ENCODE peak calls at places on chromosomes 3 and 15, in five cellular contexts. R, F, J, Y and D are unnamed samples.

GRCh38 chr3:32910954-32911353 is 40.5 kb upstream of the CCR4 start:
- DNase-seq in R (no peak), F (no peak), J (no peak), Y (no peak), D (no peak)

GRCh38 chr15:34301058-34301457 is 36.5 kb downstream of the SLC12A6 start:
- DNase-seq in R (no peak), F (no peak), J (no peak), Y (no peak), D (no peak)

GRCh38 chr3:99614768-99615167 is 23.6 kb upstream of the COL8A1 start:
- DNase-seq in R (no peak), F (no peak), J (no peak), Y (no peak), D (no peak)

GRCh38 chr3:52827441-52827840 is 3.0 kb downstream of the ITIH4 start:
- DNase-seq in R (no peak), F (no peak), J (no peak), Y (no peak), D (no peak)

GRCh38 chr3:127206154-127206553 is 13.2 kb downstream of the PRR23E start:
- DNase-seq in R (no peak), F (no peak), J (no peak), Y (no peak), D (peak; percentile 20)

GRCh38 chr15:56919708-56920637 is 1.5 kb downstream of the TCF12 start:
- DNase-seq in R (no peak), F (peak; percentile 16), J (no peak), Y (peak; percentile 13), D (no peak)

GRCh38 chr15:94196536-94196935 is 34.8 kb upstream of the MCTP2 start:
- DNase-seq in R (no peak), F (no peak), J (no peak), Y (no peak), D (no peak)

GRCh38 chr15:62607643-62608042 is 434.9 kb upstream of the TPM1 start:
- DNase-seq in R (no peak), F (no peak), J (no peak), Y (no peak), D (no peak)

GRCh38 chr3:17088017-17088416 is 203.3 kb downstream of the PLCL2 start:
- DNase-seq in R (no peak), F (no peak), J (no peak), Y (no peak), D (no peak)